ENCODE peak calls at places on chromosomes 3 and 15, in ten cellular contexts. R is RKO; X is fibroblast of mammary gland; D is cardiac fibroblast; T is EH; W is sigmoid colon; S is stimulated activated CD4-positive, alpha-beta T cell treated with anti-CD3 and anti-CD28 coated beads, Interleukin-12 subunit alpha, Interleukin-12 subunit beta, amount 100 ng/mL, for 48 hours; Y is NCI-H2029; H is Panc1; G is NCI-H526. Z is an unnamed sample.

GRCh38 chr15:46854559-46854958 is 862.7 kb upstream of the SEMA6D start:
- DNase-seq in G (no peak), H (no peak), T (no peak), Y (no peak), S (no peak), R (no peak), W (no peak), D (no peak), X (no peak), Z (no peak)

GRCh38 chr3:38533285-38533994 is 37.3 kb downstream of the EXOG start:
- DNase-seq in X (no peak), T (no peak), G (no peak), W (no peak), H (no peak), S (no peak), R (no peak), D (peak), Y (no peak), Z (peak)

GRCh38 chr15:25947336-25948080 is 84.4 kb upstream of the ATP10A start:
- DNase-seq in X (peak), D (no peak), S (no peak), W (no peak), G (peak), H (no peak), T (peak), Y (peak), R (peak), Z (no peak)

GRCh38 chr15:80474224-80474619 is 70.0 kb downstream of the ARNT2 start:
- DNase-seq in T (no peak), D (no peak), S (no peak), G (no peak), H (no peak), Y (no peak), W (no peak), X (no peak), R (no peak), Z (no peak)

GRCh38 chr3:103653996-103654395 is 1219.2 kb downstream of the ZPLD1 start:
- DNase-seq in H (no peak), R (no peak), G (no peak), D (no peak), Y (no peak), X (no peak), S (no peak), W (no peak), T (no peak), Z (no peak)

GRCh38 chr3:195394700-195395099 is 48.1 kb downstream of the ACAP2 start:
- DNase-seq in G (no peak), H (no peak), S (no peak), Y (no peak), T (peak), W (no peak), D (peak), X (peak), R (no peak), Z (no peak)

GRCh38 chr3:54564374-54564925 is 363.4 kb downstream of the LRTM1 start:
- DNase-seq in D (no peak), S (no peak), W (no peak), R (no peak), T (no peak), H (no peak), Y (no peak), X (no peak), G (no peak), Z (no peak)

GRCh38 chr15:67573194-67573593 is 30.7 kb downstream of the MAP2K5 start:
- DNase-seq in T (no peak), R (no peak), W (no peak), S (no peak), H (no peak), Y (no peak), D (no peak), X (no peak), G (no peak), Z (no peak)

GRCh38 chr15:63043391-63044076 is 987 bp downstream of the TPM1 start:
- DNase-seq in X (no peak), W (peak), S (no peak), G (peak), R (peak), D (no peak), Y (no peak), H (no peak), T (peak), Z (peak)

GRCh38 chr15:49421991-49422390 is 1.1 kb upstream of the FGF7 start:
- DNase-seq in G (peak), T (peak), W (peak), Y (no peak), R (peak), D (peak), S (peak), X (peak), H (no peak), Z (peak)

GRCh38 chr15:99137111-99137546 is 32.2 kb downstream of the SYNM start:
- DNase-seq in Y (peak), W (no peak), X (no peak), S (no peak), H (no peak), T (no peak), D (no peak), R (no peak), G (no peak), Z (no peak)

GRCh38 chr15:63076136-63077005 is 33.8 kb downstream of the TPM1 start:
- DNase-seq in X (no peak), W (no peak), D (no peak), S (no peak), R (no peak), Y (no peak), H (no peak), T (no peak), G (no peak), Z (no peak)

GRCh38 chr15:60720493-60721231 is 241.7 kb upstream of the ICE2 start:
- DNase-seq in R (no peak), D (no peak), W (no peak), X (no peak), H (no peak), G (no peak), T (no peak), S (peak), Y (no peak), Z (no peak)

GRCh38 chr15:101490408-101490891 is 943 bp upstream of the PCSK6 start:
- DNase-seq in R (no peak), X (no peak), W (no peak), T (no peak), S (no peak), D (no peak), G (no peak), Y (no peak), H (no peak), Z (no peak)

GRCh38 chr3:65706786-65707568 is 331.7 kb downstream of the MAGI1 start:
- DNase-seq in G (no peak), X (no peak), W (no peak), D (no peak), H (no peak), T (no peak), S (no peak), R (no peak), Y (no peak), Z (no peak)

GRCh38 chr3:134291300-134292254 is 40.9 kb upstream of the RYK start:
- DNase-seq in W (peak), D (peak), R (no peak), X (peak), G (no peak), Y (peak), H (no peak), T (peak), S (no peak), Z (no peak)

GRCh38 chr15:58762285-58762684 is 8.8 kb upstream of the MINDY2 start:
- DNase-seq in G (no peak), H (no peak), D (no peak), T (no peak), W (no peak), Y (no peak), X (no peak), S (no peak), R (no peak), Z (no peak)

GRCh38 chr3:123948449-123948848 is 12.6 kb downstream of the CCDC14 start:
- DNase-seq in X (no peak), T (no peak), S (no peak), D (no peak), H (no peak), Y (no peak), G (no peak), W (no peak), R (no peak), Z (no peak)